ENCODE peak calls at places on chromosomes 12 and 14, in ten cellular contexts. E is GM10248, Y is neural progenitor cell, N is type B pancreatic cell, R is psoas muscle, S is heart right ventricle, A is astrocyte of the cerebellum, W is astrocyte of the spinal cord, Z is osteocyte, B is WTC11. J is an unnamed sample.

GRCh38 chr14:71856199-71856919 is 75.9 kb upstream of the RGS6 start:
- DNase-seq in W (no peak), E (no peak), A (no peak), Y (no peak), R (no peak), S (no peak), Z (no peak), N (no peak), B (no peak), J (no peak)

GRCh38 chr12:47844264-47845020 is 24.7 kb upstream of the HDAC7 start:
- DNase-seq in S (no peak), E (no peak), R (peak), W (no peak), B (no peak), Z (no peak), A (no peak), Y (no peak), N (no peak), J (no peak)

GRCh38 chr14:68574906-68575305 is 218.0 kb downstream of the ZFP36L1 start:
- DNase-seq in W (peak), B (no peak), R (no peak), S (no peak), A (no peak), Y (no peak), N (no peak), Z (no peak), E (no peak), J (no peak)

GRCh38 chr14:53842938-53843337 is 113.7 kb downstream of the BMP4 start:
- DNase-seq in W (peak), Y (no peak), R (no peak), E (no peak), B (no peak), S (no peak), N (no peak), Z (no peak), A (peak), J (no peak)

GRCh38 chr12:6042447-6042846 is 82.0 kb downstream of the VWF start:
- DNase-seq in S (no peak), A (no peak), E (no peak), Z (no peak), R (no peak), Y (no peak), W (no peak), N (no peak), B (no peak), J (no peak)

GRCh38 chr12:112422531-112422930 is 3.8 kb downstream of the PTPN11 start:
- DNase-seq in R (no peak), W (no peak), A (no peak), B (no peak), S (no peak), E (no peak), Y (no peak), N (no peak), Z (no peak), J (no peak)

GRCh38 chr14:101361044-101361443 is 200.3 kb upstream of the DIO3 start:
- DNase-seq in N (no peak), W (no peak), R (peak), E (no peak), A (no peak), Z (peak), Y (no peak), S (no peak), B (no peak), J (no peak)

GRCh38 chr12:108825205-108825950 is 32.0 kb downstream of the SSH1 start:
- DNase-seq in W (peak), S (no peak), N (no peak), B (no peak), Z (no peak), Y (no peak), R (no peak), E (peak), A (no peak), J (no peak)

GRCh38 chr12:93852067-93852466 is 174.9 kb downstream of the CRADD start:
- DNase-seq in E (no peak), A (no peak), R (no peak), B (no peak), N (no peak), S (no peak), W (no peak), Z (no peak), Y (peak), J (no peak)

GRCh38 chr12:75571204-75571603 is 59.8 kb upstream of the KRR1 start:
- DNase-seq in S (no peak), N (no peak), Z (no peak), E (no peak), B (no peak), Y (no peak), W (no peak), A (no peak), R (no peak), J (no peak)

GRCh38 chr12:15788266-15789214 is 648 bp downstream of the EPS8 start:
- DNase-seq in B (peak), E (peak), R (peak), N (peak), S (peak), Z (peak), Y (peak), W (peak), A (peak), J (no peak)

GRCh38 chr12:82852529-82852928 is 165.8 kb downstream of the TMTC2 start:
- DNase-seq in R (no peak), W (no peak), E (peak), Z (no peak), A (no peak), N (no peak), S (no peak), Y (no peak), B (no peak), J (no peak)

GRCh38 chr12:131530427-131530826 is 180.5 kb upstream of the SFSWAP start:
- DNase-seq in W (no peak), Y (no peak), A (no peak), N (no peak), R (no peak), S (no peak), Z (no peak), E (no peak), B (no peak), J (no peak)

GRCh38 chr14:45258805-45259204 is 5.8 kb upstream of the MIS18BP1 start:
- DNase-seq in S (no peak), E (no peak), R (no peak), A (no peak), N (no peak), B (no peak), Z (no peak), Y (no peak), W (no peak), J (no peak)

GRCh38 chr14:102362084-102362483 is 606 bp downstream of the CINP start:
- DNase-seq in Z (no peak), A (no peak), N (no peak), E (peak), B (no peak), Y (peak), W (peak), R (no peak), S (no peak), J (no peak)

GRCh38 chr12:57998251-57998650 is 56.9 kb downstream of the ATP23 start:
- DNase-seq in Y (no peak), N (no peak), E (no peak), S (no peak), B (no peak), R (no peak), Z (no peak), W (no peak), A (no peak), J (no peak)

GRCh38 chr14:39367387-39367751 is 64.9 kb downstream of the FBXO33 start:
- DNase-seq in W (no peak), S (no peak), A (no peak), R (no peak), Z (no peak), B (peak), Y (peak), E (no peak), N (no peak), J (no peak)

GRCh38 chr14:63383776-63384367 is 65.1 kb upstream of the GPHB5 start:
- DNase-seq in A (no peak), S (no peak), N (no peak), W (no peak), R (no peak), E (peak), Z (no peak), Y (no peak), B (no peak), J (no peak)

GRCh38 chr14:73761621-73762355 is 47.6 kb upstream of the PNMA1 start:
- DNase-seq in N (no peak), Y (no peak), E (no peak), W (no peak), Z (no peak), S (no peak), B (no peak), A (no peak), R (peak), J (no peak)

GRCh38 chr12:109999983-110000505 is 814 bp downstream of the ANKRD13A start:
- DNase-seq in N (no peak), A (peak), E (no peak), S (no peak), B (peak), R (no peak), Y (peak), W (peak), Z (no peak), J (peak)

GRCh38 chr14:94408546-94409095 is 20.2 kb upstream of the SERPINA1 start:
- DNase-seq in N (no peak), S (no peak), Y (no peak), Z (no peak), B (no peak), A (no peak), E (no peak), W (no peak), R (no peak), J (no peak)

GRCh38 chr14:94411638-94412037 is 23.2 kb upstream of the SERPINA1 start:
- DNase-seq in B (no peak), A (no peak), S (no peak), Z (no peak), W (no peak), Y (no peak), N (no peak), R (no peak), E (no peak), J (no peak)

GRCh38 chr14:94407906-94408305 is 19.5 kb upstream of the SERPINA1 start:
- DNase-seq in S (no peak), W (no peak), E (no peak), A (no peak), B (no peak), R (no peak), Z (no peak), N (no peak), Y (no peak), J (no peak)

DNA sequence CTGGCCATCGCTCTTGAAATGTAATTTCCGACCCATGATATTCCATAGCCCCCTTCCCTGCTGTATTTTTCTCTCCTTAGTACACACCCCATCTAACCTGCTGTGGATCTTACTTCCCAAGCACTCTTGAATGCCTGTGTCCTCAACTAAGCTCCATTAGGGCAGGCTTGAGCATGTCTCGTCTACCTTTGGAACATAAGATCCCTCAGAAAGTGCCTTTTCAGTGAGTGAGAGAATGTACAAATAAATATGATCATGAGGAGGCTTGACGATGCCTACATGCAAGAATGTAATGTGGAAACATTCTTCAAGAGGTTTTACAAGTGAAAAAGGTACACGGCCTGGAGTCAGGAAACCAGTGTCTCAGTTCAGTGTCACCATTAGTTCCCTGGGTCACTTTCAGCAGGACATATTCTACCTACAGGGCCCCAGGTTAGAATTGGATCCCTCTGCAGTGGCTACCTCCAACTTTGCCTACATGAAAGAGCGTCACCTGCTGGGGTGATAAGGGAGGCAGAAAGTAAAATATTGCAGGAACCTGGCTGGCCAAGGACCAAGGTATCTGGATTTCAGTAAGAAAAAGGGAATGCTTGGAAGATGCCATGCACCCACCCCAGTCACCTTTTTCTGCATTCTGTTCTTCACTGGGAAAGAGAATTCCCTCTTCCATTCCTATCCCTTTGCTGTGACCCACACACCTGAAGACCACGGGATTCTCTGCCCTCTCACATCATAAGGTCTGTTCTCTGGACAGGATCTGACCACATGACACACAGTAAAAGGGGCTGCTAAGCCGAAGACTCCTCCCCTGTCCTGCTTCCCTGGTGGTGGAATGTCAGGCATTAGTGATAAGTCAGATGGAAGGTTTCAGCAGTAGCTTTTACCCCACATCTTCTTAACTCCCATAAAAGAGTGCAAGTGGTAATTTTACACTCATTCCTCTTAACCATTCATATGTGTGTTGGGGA is 24.6 kb upstream of the SERPINA1 start:
- DNase-seq in S (no peak), E (no peak), W (no peak), Y (no peak), B (peak), Z (no peak), N (no peak), A (no peak), R (no peak), J (no peak)
- TF ChIP-seq CTCF in S (peak), E (peak), W (peak), Y (peak), B (no peak), Z (no peak), N (no peak), A (no peak), R (no peak), J (peak)

GRCh38 chr12:85445060-85445938 is 165.3 kb downstream of the ALX1 start:
- DNase-seq in S (no peak), A (no peak), N (no peak), R (no peak), Z (no peak), W (no peak), E (no peak), B (no peak), Y (peak), J (no peak)

GRCh38 chr12:85441025-85441424 is 161.0 kb downstream of the ALX1 start:
- DNase-seq in E (no peak), Z (no peak), A (no peak), B (no peak), S (no peak), W (no peak), Y (no peak), R (no peak), N (no peak), J (no peak)

GRCh38 chr12:85440273-85440672 is 160.3 kb downstream of the ALX1 start:
- DNase-seq in E (no peak), W (no peak), B (no peak), Y (no peak), N (no peak), S (no peak), R (no peak), Z (no peak), A (no peak), J (no peak)

GRCh38 chr12:85441740-85442139 is 161.7 kb downstream of the ALX1 start:
- DNase-seq in Y (peak), Z (no peak), R (no peak), S (no peak), A (peak), E (no peak), B (no peak), W (peak), N (no peak), J (no peak)
- TF ChIP-seq CTCF in Y (peak), Z (peak), R (no peak), S (no peak), A (peak), E (peak), B (no peak), W (peak), N (peak), J (peak)

GRCh38 chr12:49987620-49988303 is 15.0 kb downstream of the AQP6 start:
- DNase-seq in Z (no peak), E (no peak), W (no peak), A (no peak), S (no peak), B (no peak), Y (no peak), R (no peak), N (no peak), J (no peak)
- TF ChIP-seq CTCF in Z (no peak), E (no peak), W (no peak), A (no peak), S (no peak), B (no peak), Y (no peak), R (no peak), N (no peak), J (no peak)

GRCh38 chr12:91178139-91178561 is 4.5 kb downstream of the DCN start:
- DNase-seq in S (no peak), Z (no peak), A (no peak), Y (no peak), W (peak), R (peak), B (no peak), N (no peak), E (no peak), J (peak)
- TF ChIP-seq CTCF in S (peak), Z (peak), A (peak), Y (peak), W (peak), R (peak), B (no peak), N (peak), E (peak), J (peak)

J was measured in AG09319.